ENCODE peak calls at places on chromosomes 11 and 22, in six cellular contexts. W, B, K, O, Y and T are unnamed samples.

GRCh38 chr11:83602116-83602515 is 315.9 kb upstream of the CCDC90B start:
- DNase-seq in W (peak), B (no peak), K (no peak), O (no peak), Y (no peak), T (no peak)

GRCh38 chr22:40094449-40094848 is 83.3 kb upstream of the TNRC6B start:
- DNase-seq in W (peak), B (no peak), K (no peak), O (no peak), Y (no peak), T (no peak)

GRCh38 chr11:116333193-116333592 is 439.6 kb downstream of the BUD13 start:
- DNase-seq in W (no peak), B (no peak), K (peak), O (no peak), Y (no peak), T (no peak)

GRCh38 chr11:114262681-114263509 is 33.3 kb upstream of the NNMT start:
- DNase-seq in W (peak), B (peak), K (peak), O (peak), Y (no peak), T (no peak)

GRCh38 chr11:120608760-120609211 is 97.2 kb downstream of the GRIK4 start:
- DNase-seq in W (peak), B (peak), K (peak), O (no peak), Y (peak), T (no peak)

GRCh38 chr11:42205518-42205917 is 746.1 kb upstream of the LRRC4C start:
- DNase-seq in W (no peak), B (no peak), K (no peak), O (no peak), Y (no peak), T (no peak)

GRCh38 chr22:39278040-39278439 is 33.3 kb upstream of the PDGFB start:
- DNase-seq in W (peak), B (no peak), K (no peak), O (no peak), Y (no peak), T (no peak)

GRCh38 chr11:68099057-68099456 is 22.1 kb downstream of the CHKA start:
- DNase-seq in W (no peak), B (no peak), K (no peak), O (no peak), Y (no peak), T (no peak)

GRCh38 chr22:17430298-17430900 is 61.1 kb downstream of the CECR2 start:
- DNase-seq in W (no peak), B (no peak), K (peak), O (no peak), Y (no peak), T (no peak)

GRCh38 chr11:126355324-126355925 is at the start of gene ST3GAL4:
- DNase-seq in W (peak), B (peak), K (peak), O (peak), Y (peak), T (peak)

GRCh38 chr22:38213319-38214247 is 11.8 kb downstream of the MAFF start:
- DNase-seq in W (no peak), B (no peak), K (peak), O (no peak), Y (no peak), T (no peak)

GRCh38 chr22:29093501-29093921 is 20.7 kb downstream of the KREMEN1 start:
- DNase-seq in W (peak), B (no peak), K (no peak), O (no peak), Y (no peak), T (no peak)

GRCh38 chr11:73784080-73784634 is 3.5 kb upstream of the MRPL48 start:
- DNase-seq in W (peak), B (peak), K (no peak), O (no peak), Y (no peak), T (no peak)

GRCh38 chr11:95697614-95698408 is 91.8 kb downstream of the FAM76B start:
- DNase-seq in W (peak), B (no peak), K (no peak), O (no peak), Y (no peak), T (no peak)

GRCh38 chr22:34055525-34056200 is 135.4 kb upstream of the LARGE1 start:
- DNase-seq in W (peak), B (no peak), K (peak), O (no peak), Y (no peak), T (no peak)

GRCh38 chr22:44276706-44277403 is 35.9 kb downstream of the SHISAL1 start:
- DNase-seq in W (no peak), B (no peak), K (no peak), O (no peak), Y (no peak), T (no peak)

GRCh38 chr11:93605638-93606037 is 55.8 kb upstream of the CEP295 start:
- DNase-seq in W (no peak), B (no peak), K (no peak), O (no peak), Y (no peak), T (no peak)

GRCh38 chr11:45924036-45924915 is 1.8 kb downstream of the LARGE2 start:
- DNase-seq in W (no peak), B (no peak), K (no peak), O (no peak), Y (no peak), T (no peak)

GRCh38 chr22:45290410-45290936 is 5.7 kb downstream of the UPK3A start:
- DNase-seq in W (peak), B (peak), K (no peak), O (no peak), Y (no peak), T (no peak)

GRCh38 chr11:67120881-67121710 is 2.0 kb downstream of the KDM2A start:
- DNase-seq in W (peak), B (no peak), K (peak), O (no peak), Y (peak), T (no peak)

GRCh38 chr11:16831281-16832192 is 93.1 kb downstream of the C11orf58 start:
- DNase-seq in W (no peak), B (no peak), K (no peak), O (no peak), Y (no peak), T (no peak)

GRCh38 chr22:49664371-49664881 is 163.2 kb downstream of the BRD1 start:
- DNase-seq in W (no peak), B (no peak), K (no peak), O (no peak), Y (no peak), T (no peak)

GRCh38 chr11:94768602-94769511 is 701 bp downstream of the AMOTL1 start:
- DNase-seq in W (no peak), B (peak), K (peak), O (no peak), Y (peak), T (peak)

GRCh38 chr11:110123003-110123402 is 29.8 kb downstream of the ZC3H12C start:
- DNase-seq in W (peak), B (no peak), K (no peak), O (no peak), Y (no peak), T (no peak)

GRCh38 chr11:67079065-67079464 is 22.4 kb downstream of the RHOD start:
- DNase-seq in W (no peak), B (no peak), K (no peak), O (no peak), Y (no peak), T (no peak)

GRCh38 chr11:94924074-94925031 is 49.0 kb downstream of the CWC15 start:
- DNase-seq in W (no peak), B (no peak), K (no peak), O (no peak), Y (no peak), T (peak)

GRCh38 chr11:75468534-75469340 is 35.7 kb upstream of the KLHL35 start:
- DNase-seq in W (peak), B (no peak), K (peak), O (no peak), Y (peak), T (no peak)

GRCh38 chr11:22780914-22781593 is 48.5 kb downstream of the SVIP start:
- DNase-seq in W (no peak), B (no peak), K (peak), O (no peak), Y (no peak), T (no peak)

GRCh38 chr11:4466168-4466891 is 16.1 kb upstream of the OR52K1 start:
- DNase-seq in W (no peak), B (no peak), K (no peak), O (no peak), Y (no peak), T (no peak)

GRCh38 chr11:5922749-5923426 is 19.2 kb upstream of the OR56A3 start:
- DNase-seq in W (no peak), B (no peak), K (peak), O (peak), Y (no peak), T (no peak)

GRCh38 chr22:50678651-50679521 is 6.3 kb downstream of the SHANK3 start:
- DNase-seq in W (no peak), B (no peak), K (no peak), O (no peak), Y (no peak), T (peak)

GRCh38 chr22:48949375-48950149 is 878.1 kb downstream of the BRD1 start:
- DNase-seq in W (no peak), B (no peak), K (peak), O (no peak), Y (no peak), T (peak)

GRCh38 chr22:35154937-35155387 is 89.0 kb downstream of the ISX start:
- DNase-seq in W (peak), B (peak), K (peak), O (peak), Y (no peak), T (no peak)
- TF ChIP-seq CTCF in W (peak), B (peak), K (peak), O (peak), Y (peak), T (peak)

GRCh38 chr22:47125603-47126002 is 363.2 kb downstream of the TBC1D22A start:
- DNase-seq in W (no peak), B (no peak), K (no peak), O (no peak), Y (no peak), T (no peak)
- TF ChIP-seq CTCF in W (peak), B (no peak), K (no peak), O (no peak), Y (no peak), T (no peak)

DNA sequence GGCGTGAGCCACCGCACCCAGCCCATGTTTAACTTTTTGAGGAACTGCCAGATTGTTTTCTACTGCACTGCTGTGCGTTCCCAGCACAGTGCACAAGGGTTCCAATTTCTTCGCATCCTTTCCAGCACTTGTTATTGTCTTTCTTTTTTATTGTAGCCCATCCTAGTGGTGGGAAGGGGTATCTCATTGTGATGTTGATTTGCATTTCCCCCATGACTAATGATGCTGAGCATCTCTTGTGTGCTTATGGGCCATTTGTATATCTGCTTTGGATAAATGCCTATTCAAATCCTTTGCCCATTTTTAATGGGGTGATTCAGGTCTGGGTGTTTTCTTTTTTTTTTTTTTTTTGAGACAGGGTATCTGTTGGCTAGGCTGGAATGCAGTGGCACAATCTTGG is 36.6 kb upstream of the SYT7 start:
- DNase-seq in W (no peak), B (no peak), K (no peak), O (no peak), Y (no peak), T (no peak)
- TF ChIP-seq CTCF in W (peak), B (no peak), K (no peak), O (no peak), Y (no peak), T (no peak)

GRCh38 chr22:32119568-32120235 is 39.4 kb downstream of the C22orf42 start:
- DNase-seq in W (no peak), B (no peak), K (no peak), O (no peak), Y (no peak), T (no peak)

GRCh38 chr22:32120603-32121002 is 38.5 kb downstream of the C22orf42 start:
- DNase-seq in W (no peak), B (no peak), K (no peak), O (no peak), Y (no peak), T (no peak)

GRCh38 chr22:32127904-32128303 is 31.2 kb downstream of the C22orf42 start:
- DNase-seq in W (no peak), B (no peak), K (no peak), O (no peak), Y (no peak), T (peak)

GRCh38 chr22:32122899-32123298 is 36.2 kb downstream of the C22orf42 start:
- DNase-seq in W (no peak), B (no peak), K (no peak), O (no peak), Y (no peak), T (no peak)

DNA sequence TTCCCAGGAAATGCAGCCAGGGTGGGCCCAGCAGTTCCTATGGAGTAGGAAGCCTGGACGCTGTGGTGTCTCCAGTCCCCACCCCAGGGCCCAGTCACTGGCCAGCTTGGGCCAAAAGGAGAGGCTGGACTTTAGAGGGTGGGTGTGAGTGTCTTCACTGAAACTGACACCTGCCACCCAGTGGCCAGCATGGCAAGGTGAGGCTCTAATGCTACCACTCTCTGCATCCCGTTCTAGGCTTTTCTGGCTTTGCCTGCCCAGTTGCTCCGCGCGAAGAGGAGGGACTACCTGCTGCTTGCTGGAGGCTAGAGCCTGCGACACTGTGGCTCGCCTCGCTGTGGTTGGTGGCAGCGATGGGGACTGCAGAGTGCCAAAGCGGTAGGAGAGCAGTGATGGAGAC is 35.4 kb downstream of the C22orf42 start:
- DNase-seq in W (no peak), B (peak), K (no peak), O (no peak), Y (no peak), T (peak)
- TF ChIP-seq CTCF in W (no peak), B (no peak), K (no peak), O (no peak), Y (no peak), T (no peak)

GRCh38 chr22:47198801-47199251 is 436.4 kb downstream of the TBC1D22A start:
- DNase-seq in W (no peak), B (no peak), K (no peak), O (no peak), Y (no peak), T (peak)

GRCh38 chr22:47201186-47201995 is 438.9 kb downstream of the TBC1D22A start:
- DNase-seq in W (no peak), B (no peak), K (no peak), O (no peak), Y (no peak), T (peak)

GRCh38 chr22:47199261-47199948 is 437.0 kb downstream of the TBC1D22A start:
- DNase-seq in W (no peak), B (no peak), K (no peak), O (no peak), Y (no peak), T (peak)

GRCh38 chr22:47199949-47200272 is 437.5 kb downstream of the TBC1D22A start:
- DNase-seq in W (no peak), B (no peak), K (no peak), O (no peak), Y (no peak), T (no peak)

GRCh38 chr22:47200273-47201051 is 438.0 kb downstream of the TBC1D22A start:
- DNase-seq in W (no peak), B (no peak), K (no peak), O (no peak), Y (no peak), T (peak)
- TF ChIP-seq CTCF in W (no peak), B (no peak), K (no peak), O (no peak), Y (no peak), T (no peak)